ENCODE peak calls at places on chromosomes 1 and 21, in nine cellular contexts. One of them, this sample, is unnamed.

GRCh38 chr1:63955746-63956145 is 181.9 kb downstream of the ROR1 start:
- DNase-seq in HCT116: no peak
- DNase-seq in GM12878: no peak
- DNase-seq in GM12891: no peak
- DNase-seq in vagina: no peak
- DNase-seq in upper lobe of left lung: no peak
- DNase-seq in prostate gland: no peak
- DNase-seq in sigmoid colon: no peak
- DNase-seq in HepG2: no peak
- DNase-seq in this sample: no peak

GRCh38 chr1:40783001-40783905 is at the start of gene KCNQ4:
- DNase-seq in HCT116: no peak
- DNase-seq in GM12878: no peak
- DNase-seq in GM12891: peak
- DNase-seq in vagina: no peak
- DNase-seq in upper lobe of left lung: peak
- DNase-seq in prostate gland: peak
- DNase-seq in sigmoid colon: peak
- DNase-seq in HepG2: no peak
- DNase-seq in this sample: no peak

GRCh38 chr1:161259765-161260164 is 1.2 kb downstream of the PCP4L1 start:
- DNase-seq in HCT116: no peak
- DNase-seq in GM12878: no peak
- DNase-seq in GM12891: no peak
- DNase-seq in vagina: no peak
- DNase-seq in upper lobe of left lung: no peak
- DNase-seq in prostate gland: no peak
- DNase-seq in sigmoid colon: no peak
- DNase-seq in HepG2: no peak
- DNase-seq in this sample: no peak

GRCh38 chr1:19773485-19773884 is 26.2 kb downstream of the TMCO4 start:
- DNase-seq in HCT116: no peak
- DNase-seq in GM12878: no peak
- DNase-seq in GM12891: no peak
- DNase-seq in vagina: no peak
- DNase-seq in upper lobe of left lung: no peak
- DNase-seq in prostate gland: no peak
- DNase-seq in sigmoid colon: no peak
- DNase-seq in HepG2: no peak
- DNase-seq in this sample: no peak

GRCh38 chr1:28112388-28113311 is 24.2 kb upstream of the EYA3 start:
- DNase-seq in HCT116: peak
- DNase-seq in GM12878: no peak
- DNase-seq in GM12891: no peak
- DNase-seq in vagina: no peak
- DNase-seq in upper lobe of left lung: peak
- DNase-seq in prostate gland: no peak
- DNase-seq in sigmoid colon: no peak
- DNase-seq in HepG2: peak
- DNase-seq in this sample: no peak

GRCh38 chr1:233081686-233082085 is 131.3 kb downstream of the NTPCR start:
- DNase-seq in HCT116: no peak
- DNase-seq in GM12878: no peak
- DNase-seq in GM12891: no peak
- DNase-seq in vagina: no peak
- DNase-seq in upper lobe of left lung: no peak
- DNase-seq in prostate gland: no peak
- DNase-seq in sigmoid colon: no peak
- DNase-seq in HepG2: no peak
- DNase-seq in this sample: no peak

GRCh38 chr21:46377789-46378188 is 53.8 kb downstream of the PCNT start:
- DNase-seq in HCT116: no peak
- DNase-seq in GM12878: no peak
- DNase-seq in GM12891: no peak
- DNase-seq in vagina: no peak
- DNase-seq in upper lobe of left lung: no peak
- DNase-seq in prostate gland: no peak
- DNase-seq in sigmoid colon: no peak
- DNase-seq in HepG2: no peak
- DNase-seq in this sample: no peak

GRCh38 chr1:24930703-24931480 is 816 bp upstream of the RUNX3 start:
- DNase-seq in HCT116: no peak
- DNase-seq in GM12878: no peak
- DNase-seq in GM12891: no peak
- DNase-seq in vagina: no peak
- DNase-seq in upper lobe of left lung: no peak
- DNase-seq in prostate gland: no peak
- DNase-seq in sigmoid colon: no peak
- DNase-seq in HepG2: no peak
- DNase-seq in this sample: no peak

GRCh38 chr1:93753766-93754763 is 72.4 kb upstream of the BCAR3 start:
- DNase-seq in HCT116: no peak
- DNase-seq in GM12878: no peak
- DNase-seq in GM12891: no peak
- DNase-seq in vagina: no peak
- DNase-seq in upper lobe of left lung: peak
- DNase-seq in prostate gland: no peak
- DNase-seq in sigmoid colon: no peak
- DNase-seq in HepG2: peak
- DNase-seq in this sample: no peak

GRCh38 chr1:1489231-1489630 is 17.7 kb downstream of the ATAD3B start:
- DNase-seq in HCT116: no peak
- DNase-seq in GM12878: no peak
- DNase-seq in GM12891: no peak
- DNase-seq in vagina: no peak
- DNase-seq in upper lobe of left lung: no peak
- DNase-seq in prostate gland: no peak
- DNase-seq in sigmoid colon: no peak
- DNase-seq in HepG2: no peak
- DNase-seq in this sample: no peak

GRCh38 chr1:85264150-85264549 is 4.7 kb upstream of the C1orf52 start:
- DNase-seq in HCT116: no peak
- DNase-seq in GM12878: no peak
- DNase-seq in GM12891: no peak
- DNase-seq in vagina: no peak
- DNase-seq in upper lobe of left lung: no peak
- DNase-seq in prostate gland: no peak
- DNase-seq in sigmoid colon: no peak
- DNase-seq in HepG2: no peak
- DNase-seq in this sample: no peak

GRCh38 chr1:241531195-241532172 is 694 bp upstream of the KMO start:
- DNase-seq in HCT116: peak
- DNase-seq in GM12878: peak
- DNase-seq in GM12891: no peak
- DNase-seq in vagina: no peak
- DNase-seq in upper lobe of left lung: no peak
- DNase-seq in prostate gland: no peak
- DNase-seq in sigmoid colon: no peak
- DNase-seq in HepG2: peak
- DNase-seq in this sample: no peak

GRCh38 chr1:53369761-53370160 is 41.9 kb upstream of the LRP8 start:
- DNase-seq in HCT116: no peak
- DNase-seq in GM12878: no peak
- DNase-seq in GM12891: no peak
- DNase-seq in vagina: no peak
- DNase-seq in upper lobe of left lung: peak
- DNase-seq in prostate gland: no peak
- DNase-seq in sigmoid colon: no peak
- DNase-seq in HepG2: no peak
- DNase-seq in this sample: no peak

GRCh38 chr1:59079434-59080135 is 217.3 kb upstream of the FGGY start:
- DNase-seq in HCT116: no peak
- DNase-seq in GM12878: no peak
- DNase-seq in GM12891: no peak
- DNase-seq in vagina: no peak
- DNase-seq in upper lobe of left lung: no peak
- DNase-seq in prostate gland: no peak
- DNase-seq in sigmoid colon: no peak
- DNase-seq in HepG2: no peak
- DNase-seq in this sample: no peak

GRCh38 chr1:51014878-51015277 is 44.8 kb downstream of the CDKN2C start:
- DNase-seq in HCT116: no peak
- DNase-seq in GM12878: no peak
- DNase-seq in GM12891: no peak
- DNase-seq in vagina: no peak
- DNase-seq in upper lobe of left lung: no peak
- DNase-seq in prostate gland: no peak
- DNase-seq in sigmoid colon: no peak
- DNase-seq in HepG2: no peak
- DNase-seq in this sample: no peak

GRCh38 chr21:28537371-28538079 is 455.2 kb downstream of the LTN1 start:
- DNase-seq in HCT116: no peak
- DNase-seq in GM12878: no peak
- DNase-seq in GM12891: no peak
- DNase-seq in vagina: no peak
- DNase-seq in upper lobe of left lung: no peak
- DNase-seq in prostate gland: no peak
- DNase-seq in sigmoid colon: no peak
- DNase-seq in HepG2: no peak
- DNase-seq in this sample: no peak
- TF ChIP-seq POLR2A in HCT116: no peak
- TF ChIP-seq POLR2A in GM12878: no peak
- TF ChIP-seq POLR2A in GM12891: no peak
- TF ChIP-seq POLR2A in vagina: no peak
- TF ChIP-seq POLR2A in upper lobe of left lung: no peak
- TF ChIP-seq POLR2A in prostate gland: no peak
- TF ChIP-seq POLR2A in sigmoid colon: no peak
- TF ChIP-seq POLR2A in HepG2: no peak
- TF ChIP-seq POLR2A in this sample: no peak

GRCh38 chr1:155990340-155990739 is 12.0 kb upstream of the ARHGEF2 start:
- DNase-seq in HCT116: no peak
- DNase-seq in GM12878: no peak
- DNase-seq in GM12891: no peak
- DNase-seq in vagina: no peak
- DNase-seq in upper lobe of left lung: no peak
- DNase-seq in prostate gland: no peak
- DNase-seq in sigmoid colon: no peak
- DNase-seq in HepG2: no peak
- DNase-seq in this sample: no peak
- TF ChIP-seq POLR2AphosphoS5 in HCT116: no peak
- TF ChIP-seq POLR2AphosphoS5 in GM12878: no peak
- TF ChIP-seq POLR2AphosphoS5 in GM12891: no peak
- TF ChIP-seq POLR2AphosphoS5 in vagina: no peak
- TF ChIP-seq POLR2AphosphoS5 in upper lobe of left lung: no peak
- TF ChIP-seq POLR2AphosphoS5 in prostate gland: no peak
- TF ChIP-seq POLR2AphosphoS5 in sigmoid colon: no peak
- TF ChIP-seq POLR2AphosphoS5 in HepG2: no peak
- TF ChIP-seq POLR2AphosphoS5 in this sample: no peak

GRCh38 chr1:220485131-220485530 is 42.8 kb upstream of the MARK1 start:
- DNase-seq in HCT116: no peak
- DNase-seq in GM12878: no peak
- DNase-seq in GM12891: no peak
- DNase-seq in vagina: no peak
- DNase-seq in upper lobe of left lung: no peak
- DNase-seq in prostate gland: no peak
- DNase-seq in sigmoid colon: no peak
- DNase-seq in HepG2: no peak
- DNase-seq in this sample: no peak

GRCh38 chr1:220483700-220484099 is 44.2 kb upstream of the MARK1 start:
- DNase-seq in HCT116: no peak
- DNase-seq in GM12878: no peak
- DNase-seq in GM12891: no peak
- DNase-seq in vagina: no peak
- DNase-seq in upper lobe of left lung: no peak
- DNase-seq in prostate gland: no peak
- DNase-seq in sigmoid colon: no peak
- DNase-seq in HepG2: no peak
- DNase-seq in this sample: no peak

GRCh38 chr1:220487297-220487820 is 40.6 kb upstream of the MARK1 start:
- DNase-seq in HCT116: peak
- DNase-seq in GM12878: no peak
- DNase-seq in GM12891: no peak
- DNase-seq in vagina: no peak
- DNase-seq in upper lobe of left lung: no peak
- DNase-seq in prostate gland: no peak
- DNase-seq in sigmoid colon: no peak
- DNase-seq in HepG2: no peak
- DNase-seq in this sample: no peak

GRCh38 chr1:220485791-220486190 is 42.1 kb upstream of the MARK1 start:
- DNase-seq in HCT116: no peak
- DNase-seq in GM12878: no peak
- DNase-seq in GM12891: no peak
- DNase-seq in vagina: no peak
- DNase-seq in upper lobe of left lung: no peak
- DNase-seq in prostate gland: no peak
- DNase-seq in sigmoid colon: no peak
- DNase-seq in HepG2: no peak
- DNase-seq in this sample: no peak

DNA sequence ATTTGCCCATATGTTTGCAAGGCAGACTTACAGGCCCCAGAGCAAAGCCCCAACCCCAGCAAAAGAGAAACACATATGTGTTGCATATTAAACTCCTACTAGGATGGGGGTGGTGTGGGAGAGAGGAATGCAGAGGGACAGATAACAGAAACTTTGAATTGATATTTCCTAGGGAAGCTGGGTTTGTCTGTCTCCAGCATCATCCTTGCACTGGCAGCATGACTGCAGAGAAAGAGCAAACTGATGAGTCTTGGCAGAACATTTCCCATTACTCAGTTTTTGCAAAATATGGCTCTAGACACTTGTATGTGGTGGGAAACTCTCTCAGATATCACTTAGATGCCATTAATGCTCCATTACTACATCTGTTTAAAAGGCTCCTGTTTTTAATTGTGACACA is 43.8 kb upstream of the MARK1 start:
- DNase-seq in HCT116: no peak
- DNase-seq in GM12878: no peak
- DNase-seq in GM12891: no peak
- DNase-seq in vagina: no peak
- DNase-seq in upper lobe of left lung: no peak
- DNase-seq in prostate gland: no peak
- DNase-seq in sigmoid colon: no peak
- DNase-seq in HepG2: no peak
- DNase-seq in this sample: no peak
- TF ChIP-seq POLR2A in HCT116: no peak
- TF ChIP-seq POLR2A in GM12878: no peak
- TF ChIP-seq POLR2A in GM12891: no peak
- TF ChIP-seq POLR2A in vagina: no peak
- TF ChIP-seq POLR2A in upper lobe of left lung: no peak
- TF ChIP-seq POLR2A in prostate gland: no peak
- TF ChIP-seq POLR2A in sigmoid colon: no peak
- TF ChIP-seq POLR2A in HepG2: no peak
- TF ChIP-seq POLR2A in this sample: no peak

DNA sequence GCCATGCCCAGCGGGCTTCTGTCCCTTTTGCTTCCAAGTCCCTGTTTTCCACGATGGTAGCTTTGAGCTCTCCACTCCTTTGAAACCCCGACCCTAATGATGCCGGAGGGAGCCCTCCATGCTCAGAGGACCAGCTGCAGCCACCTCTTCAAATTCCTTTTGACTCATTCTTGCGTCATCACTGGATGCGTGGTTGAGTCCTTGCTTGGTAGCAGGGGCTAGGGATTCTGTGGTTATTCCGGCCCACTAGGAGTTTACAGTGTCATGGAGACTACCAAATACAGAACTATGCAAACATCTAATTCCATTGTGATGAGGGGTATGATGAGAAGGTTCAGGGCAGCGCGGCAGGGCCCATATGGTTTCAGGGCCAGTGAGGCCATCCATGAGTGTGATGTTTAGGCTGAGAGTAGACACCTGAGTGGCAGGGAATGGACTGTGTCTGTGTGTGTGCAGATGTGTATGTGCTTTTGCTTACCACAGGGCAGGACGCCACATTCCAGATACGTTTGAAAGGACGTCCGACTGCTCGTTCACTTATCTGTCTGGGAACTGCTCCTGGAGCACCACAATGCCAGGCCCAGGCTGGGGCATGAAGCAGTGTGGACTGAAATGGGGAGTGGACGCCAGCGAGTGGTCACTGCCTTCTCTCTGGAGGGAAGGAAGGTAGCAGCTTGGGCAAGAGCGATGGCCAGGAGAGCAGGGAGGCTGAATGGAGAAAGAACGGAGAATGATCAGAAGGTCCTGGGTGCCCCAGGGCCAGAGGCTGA is 30.4 kb upstream of the ZBTB21 start:
- DNase-seq in HCT116: peak
- DNase-seq in GM12878: no peak
- DNase-seq in GM12891: no peak
- DNase-seq in vagina: no peak
- DNase-seq in upper lobe of left lung: peak
- DNase-seq in prostate gland: no peak
- DNase-seq in sigmoid colon: peak
- DNase-seq in HepG2: peak
- DNase-seq in this sample: no peak
- TF ChIP-seq POLR2AphosphoS5 in HCT116: no peak
- TF ChIP-seq POLR2AphosphoS5 in GM12878: no peak
- TF ChIP-seq POLR2AphosphoS5 in GM12891: no peak
- TF ChIP-seq POLR2AphosphoS5 in vagina: no peak
- TF ChIP-seq POLR2AphosphoS5 in upper lobe of left lung: no peak
- TF ChIP-seq POLR2AphosphoS5 in prostate gland: no peak
- TF ChIP-seq POLR2AphosphoS5 in sigmoid colon: peak
- TF ChIP-seq POLR2AphosphoS5 in HepG2: no peak
- TF ChIP-seq POLR2AphosphoS5 in this sample: no peak

This sample was measured in GM12892.